ENCODE peak calls at places on chromosome 13, in eight cellular contexts. G, S, R, Z, Q, I, K and X are unnamed samples.

GRCh38 chr13:113105032-113105993 is at the start of gene F7:
- ATAC-seq in I (no peak), G (no peak), Q (no peak), K (no peak), Z (peak), R (no peak), S (no peak), X (no peak)

GRCh38 chr13:94239135-94239534 is 240.3 kb downstream of the DCT start:
- ATAC-seq in G (no peak), I (peak), Q (no peak), S (peak), K (peak), R (peak), Z (peak), X (peak)

GRCh38 chr13:44407891-44408290 is 34.3 kb downstream of the SERP2 start:
- ATAC-seq in Z (peak), S (no peak), Q (no peak), K (no peak), G (no peak), I (no peak), R (no peak), X (no peak)

GRCh38 chr13:109256866-109257760 is 529.3 kb downstream of the IRS2 start:
- ATAC-seq in Z (peak), R (peak), K (no peak), S (no peak), Q (peak), I (no peak), G (peak), X (no peak)

GRCh38 chr13:74795526-74795925 is 661.3 kb upstream of the KLF12 start:
- ATAC-seq in G (no peak), R (no peak), S (no peak), Q (no peak), Z (no peak), I (no peak), K (no peak), X (no peak)

GRCh38 chr13:46622918-46623256 is 69.9 kb downstream of the LRCH1 start:
- ATAC-seq in K (no peak), G (peak), I (no peak), R (no peak), S (no peak), Z (peak), Q (no peak), X (no peak)

GRCh38 chr13:98112456-98112855 is 30.4 kb upstream of the FARP1 start:
- ATAC-seq in Q (no peak), S (no peak), K (no peak), Z (no peak), I (no peak), G (no peak), R (no peak), X (no peak)

GRCh38 chr13:79936368-79937136 is 404.4 kb downstream of the SPRY2 start:
- ATAC-seq in R (peak), K (no peak), Q (peak), S (no peak), I (no peak), Z (peak), G (peak), X (no peak)

GRCh38 chr13:71290963-71291937 is 575.8 kb downstream of the DACH1 start:
- ATAC-seq in I (peak), K (peak), Q (peak), S (peak), Z (peak), G (peak), R (peak), X (peak)

GRCh38 chr13:99200433-99201167 is at the start of gene UBAC2:
- ATAC-seq in Z (peak), S (peak), R (peak), Q (peak), G (peak), I (peak), K (peak), X (peak)

GRCh38 chr13:94712812-94713555 is 639 bp upstream of the SOX21 start:
- ATAC-seq in K (peak), R (peak), S (peak), G (peak), Z (peak), I (peak), Q (peak), X (no peak)

GRCh38 chr13:44373247-44373600 is 400 bp upstream of the SERP2 start:
- ATAC-seq in K (no peak), Z (no peak), G (peak), S (no peak), Q (peak), R (peak), I (no peak), X (no peak)

GRCh38 chr13:21434588-21434987 is 24.5 kb downstream of the ZDHHC20 start:
- ATAC-seq in G (no peak), S (no peak), R (peak), Q (no peak), Z (no peak), K (peak), I (no peak), X (no peak)

GRCh38 chr13:21310220-21310619 is 133.8 kb downstream of the MRPL57 start:
- ATAC-seq in K (no peak), S (no peak), Q (no peak), Z (no peak), G (no peak), I (no peak), R (no peak), X (peak)

GRCh38 chr13:102800145-102801041 is 1.5 kb downstream of the BIVM start:
- ATAC-seq in Z (peak), Q (peak), R (peak), K (peak), G (peak), I (peak), S (peak), X (peak)

GRCh38 chr13:51944428-51944827 is 66.8 kb downstream of the ATP7B start:
- ATAC-seq in K (no peak), S (no peak), I (no peak), G (no peak), Z (no peak), Q (no peak), R (no peak), X (no peak)

GRCh38 chr13:34124912-34125311 is 307.0 kb downstream of the RFC3 start:
- ATAC-seq in Z (peak), S (no peak), K (no peak), G (no peak), R (no peak), Q (no peak), I (no peak), X (no peak)

GRCh38 chr13:33541962-33542308 is 256.4 kb upstream of the STARD13 start:
- ATAC-seq in K (no peak), G (no peak), S (no peak), Z (no peak), R (no peak), Q (no peak), I (no peak), X (no peak)

GRCh38 chr13:26022538-26023292 is 29.1 kb downstream of the SHISA2 start:
- ATAC-seq in I (no peak), Q (peak), R (peak), Z (peak), G (peak), S (no peak), K (no peak), X (no peak)

GRCh38 chr13:38914070-38914469 is 76.6 kb downstream of the STOML3 start:
- ATAC-seq in S (no peak), R (no peak), Z (no peak), I (no peak), Q (no peak), G (no peak), K (no peak), X (no peak)

GRCh38 chr13:35916186-35916585 is 215.0 kb downstream of the DCLK1 start:
- ATAC-seq in K (no peak), I (no peak), S (no peak), Q (no peak), G (no peak), R (no peak), Z (no peak), X (no peak)